ENCODE peak calls at places on chromosomes 2 and 18, in four cellular contexts. C, X, U and E are unnamed samples.
A peak's percentile ranks its signal among the peaks of the same experiment; 100 is the strongest.

GRCh38 chr2:219298759-219299371 is 10.3 kb downstream of the PTPRN start:
- DNase-seq in C (no peak), X (peak; percentile 94), U (peak; percentile 86), E (peak; percentile 97)

GRCh38 chr18:35344736-35345459 is 678 bp upstream of the ZNF24 start:
- DNase-seq in U (no peak), C (no peak), X (no peak), E (no peak)

GRCh38 chr18:26089247-26090129 is 925 bp downstream of the SS18 start:
- DNase-seq in X (peak; percentile 5), C (no peak), U (no peak), E (no peak)

GRCh38 chr2:2520396-2520795 is 189.3 kb upstream of the MYT1L start:
- DNase-seq in X (no peak), C (no peak), U (no peak), E (no peak)

GRCh38 chr2:5365871-5366461 is 326.2 kb upstream of the SOX11 start:
- DNase-seq in X (no peak), C (peak; percentile 55), U (peak; percentile 25), E (peak; percentile 90)

GRCh38 chr2:60976271-60976670 is 41.2 kb upstream of the PEX13 start:
- DNase-seq in U (no peak), X (no peak), C (no peak), E (no peak)

GRCh38 chr2:132824716-132825115 is 154.7 kb upstream of the LYPD1 start:
- DNase-seq in U (no peak), C (no peak), X (no peak), E (no peak)

GRCh38 chr18:52750995-52751394 is 411.0 kb downstream of the DCC start:
- DNase-seq in U (no peak), C (no peak), X (no peak), E (no peak)

GRCh38 chr2:137467246-137467862 is 496.9 kb upstream of the HNMT start:
- DNase-seq in X (no peak), U (peak; percentile 3), C (peak; percentile 43), E (no peak)

GRCh38 chr2:104932243-104932642 is 78.3 kb downstream of the POU3F3 start:
- DNase-seq in C (no peak), X (no peak), U (no peak), E (peak; percentile 60)

GRCh38 chr2:217076651-217077232 is 216.9 kb upstream of the TNP1 start:
- DNase-seq in X (no peak), U (no peak), C (no peak), E (no peak)

GRCh38 chr2:175203621-175204496 is 22.3 kb upstream of the ATP5MC3 start:
- DNase-seq in X (peak; percentile 39), C (peak; percentile 56), U (peak; percentile 21), E (no peak)

GRCh38 chr2:216774620-216775019 is 79.3 kb upstream of the IGFBP5 start:
- DNase-seq in U (no peak), X (no peak), C (no peak), E (no peak)

GRCh38 chr18:9665311-9665710 is 42.8 kb upstream of the RAB31 start:
- DNase-seq in C (no peak), U (no peak), X (no peak), E (no peak)

GRCh38 chr2:239208470-239209180 is 192.2 kb downstream of the HDAC4 start:
- DNase-seq in C (no peak), U (no peak), X (no peak), E (no peak)

GRCh38 chr18:62281684-62282083 is 43.4 kb upstream of the TNFRSF11A start:
- DNase-seq in U (no peak), C (no peak), X (no peak), E (no peak)

GRCh38 chr2:205193829-205194228 is 488.5 kb upstream of the NRP2 start:
- DNase-seq in C (no peak), X (no peak), U (no peak), E (no peak)

GRCh38 chr18:30999186-30999585 is 43.4 kb downstream of the DSC3 start:
- DNase-seq in X (no peak), C (no peak), U (no peak), E (no peak)

GRCh38 chr2:47767880-47768609 is 14.9 kb upstream of the MSH6 start:
- DNase-seq in X (peak; percentile 78), C (peak; percentile 17), U (peak; percentile 55), E (peak; percentile 92)

GRCh38 chr2:67295851-67296250 is 101.3 kb upstream of the ETAA1 start:
- DNase-seq in U (no peak), X (no peak), C (no peak), E (no peak)

GRCh38 chr2:72148975-72149555 is 1.4 kb upstream of the CYP26B1 start:
- DNase-seq in U (no peak), C (peak; percentile 23), X (no peak), E (peak; percentile 92)

GRCh38 chr2:140863713-140864112 is 1267.1 kb downstream of the LRP1B start:
- DNase-seq in C (peak; percentile 47), U (peak; percentile 3), X (no peak), E (no peak)

GRCh38 chr18:9619545-9619944 is 5.2 kb upstream of the PPP4R1 start:
- DNase-seq in X (no peak), U (no peak), C (no peak), E (no peak)

GRCh38 chr18:46723856-46724415 is 32.9 kb downstream of the ST8SIA5 start:
- DNase-seq in X (no peak), U (no peak), C (no peak), E (no peak)

GRCh38 chr2:218659988-218660358 is 490 bp downstream of the BCS1L start:
- DNase-seq in C (no peak), X (no peak), U (no peak), E (no peak)

GRCh38 chr2:68646303-68646702 is 2.9 kb downstream of the PROKR1 start:
- DNase-seq in X (no peak), C (no peak), U (no peak), E (no peak)

GRCh38 chr2:25982968-25983280 is 627 bp upstream of the KIF3C start:
- DNase-seq in C (no peak), X (no peak), U (no peak), E (no peak)

GRCh38 chr2:177908182-177908581 is 164.4 kb downstream of the PDE11A start:
- DNase-seq in C (no peak), X (no peak), U (no peak), E (no peak)

GRCh38 chr2:47488870-47489584 is 86.1 kb downstream of the MSH2 start:
- DNase-seq in C (no peak), U (peak; percentile 44), X (no peak), E (no peak)

GRCh38 chr2:39234754-39235153 is 9.0 kb downstream of the CDKL4 start:
- DNase-seq in X (no peak), U (no peak), C (no peak), E (no peak)

GRCh38 chr2:238095143-238095542 is 5.0 kb upstream of the ESPNL start:
- DNase-seq in C (no peak), X (no peak), U (no peak), E (peak; percentile 57)